ENCODE peak calls at places on chromosomes 3 and 15, in eight cellular contexts. G is spleen; A is nephron progenitor cell; B is foreskin fibroblast; Z is stimulated activated CD4-positive, alpha-beta T cell treated with anti-CD3 and anti-CD28 coated beads, Interleukin-1b, Interleukin-23, amount 100 ng/mL, for 24 hours; X is CD4-positive, alpha-beta memory T cell; S is Caki2; E is vagina. V is an unnamed sample.
A peak's percentile ranks its signal among the peaks of the same experiment; 100 is the strongest.

GRCh38 chr3:158200973-158201372 is 91.1 kb downstream of the RSRC1 start:
- DNase-seq in G (no peak), A (no peak), B (no peak), Z (no peak), X (no peak), S (no peak), E (no peak), V (no peak)

GRCh38 chr3:126350502-126351085 is 6.6 kb downstream of the KLF15 start:
- DNase-seq in G (peak; percentile 62), A (no peak), B (no peak), Z (no peak), X (no peak), S (no peak), E (no peak), V (no peak)

GRCh38 chr15:69044899-69045298 is 30.4 kb downstream of the NOX5 start:
- DNase-seq in G (no peak), A (no peak), B (peak; percentile 63), Z (no peak), X (no peak), S (no peak), E (no peak), V (no peak)

GRCh38 chr3:149009732-149010131 is 18.4 kb downstream of the GYG1 start:
- DNase-seq in G (no peak), A (no peak), B (peak; percentile 19), Z (no peak), X (peak; percentile 66), S (no peak), E (no peak), V (no peak)

GRCh38 chr3:177968891-177969290 is 567.3 kb upstream of the KCNMB2 start:
- DNase-seq in G (no peak), A (no peak), B (peak; percentile 33), Z (no peak), X (no peak), S (peak; percentile 30), E (no peak), V (no peak)

GRCh38 chr15:71115567-71116351 is 488 bp downstream of the THSD4 start:
- DNase-seq in G (no peak), A (peak; percentile 75), B (peak; percentile 71), Z (no peak), X (no peak), S (peak; percentile 58), E (no peak), V (peak; percentile 77)

GRCh38 chr15:41416162-41416741 is 643 bp upstream of the RTF1 start:
- DNase-seq in G (no peak), A (no peak), B (no peak), Z (peak; percentile 4), X (no peak), S (no peak), E (no peak), V (no peak)

GRCh38 chr3:154327871-154328270 is 3.6 kb upstream of the DHX36 start:
- DNase-seq in G (no peak), A (no peak), B (no peak), Z (no peak), X (no peak), S (no peak), E (no peak), V (no peak)

GRCh38 chr3:125207949-125208568 is 4.5 kb downstream of the SLC12A8 start:
- DNase-seq in G (no peak), A (no peak), B (no peak), Z (no peak), X (no peak), S (no peak), E (peak; percentile 52), V (no peak)

GRCh38 chr15:51536965-51537574 is 85.5 kb downstream of the DMXL2 start:
- DNase-seq in G (no peak), A (no peak), B (peak; percentile 56), Z (no peak), X (no peak), S (peak; percentile 9), E (no peak), V (peak; percentile 17)

GRCh38 chr15:61702224-61703120 is 357.8 kb downstream of the VPS13C start:
- DNase-seq in G (no peak), A (no peak), B (peak; percentile 29), Z (no peak), X (no peak), S (no peak), E (no peak), V (no peak)

GRCh38 chr15:89749951-89750559 is 994 bp downstream of the MESP1 start:
- DNase-seq in G (no peak), A (no peak), B (no peak), Z (no peak), X (no peak), S (no peak), E (no peak), V (no peak)

GRCh38 chr3:16512435-16513140 is 911 bp downstream of the RFTN1 start:
- DNase-seq in G (peak; percentile 91), A (peak; percentile 20), B (peak; percentile 68), Z (peak; percentile 16), X (peak; percentile 38), S (no peak), E (no peak), V (peak; percentile 54)

GRCh38 chr3:42556089-42556632 is 25.6 kb downstream of the SEC22C start:
- DNase-seq in G (no peak), A (no peak), B (no peak), Z (no peak), X (peak; percentile 86), S (no peak), E (no peak), V (no peak)

GRCh38 chr15:97114900-97115763 is 784.6 kb downstream of the NR2F2 start:
- DNase-seq in G (no peak), A (no peak), B (no peak), Z (no peak), X (no peak), S (no peak), E (no peak), V (no peak)

GRCh38 chr3:23601020-23601822 is 204.5 kb upstream of the UBE2E1 start:
- DNase-seq in G (no peak), A (no peak), B (peak; percentile 45), Z (no peak), X (no peak), S (peak; percentile 39), E (no peak), V (no peak)

V was measured in AG08396.